ENCODE peak calls at places on chromosome 12, in five cellular contexts. D is fibroblast of villous mesenchyme, A is PC-3, O is nephron progenitor cell, C is breast epithelium. I is an unnamed sample.

GRCh38 chr12:113555226-113555625 is 83.6 kb upstream of the LHX5 start:
- DNase-seq in C (no peak), D (no peak), O (no peak), A (peak; percentile 46), I (no peak)

GRCh38 chr12:108784270-108784669 is 53.0 kb upstream of the CORO1C start:
- DNase-seq in A (no peak), C (no peak), D (no peak), O (no peak), I (no peak)

GRCh38 chr12:53122961-53123468 is 19.7 kb downstream of the SOAT2 start:
- DNase-seq in O (no peak), D (peak; percentile 13), C (no peak), A (no peak), I (peak; percentile 65)

GRCh38 chr12:50112456-50113218 is 601 bp downstream of the COX14 start:
- DNase-seq in C (no peak), D (no peak), A (peak; percentile 32), O (no peak), I (no peak)

GRCh38 chr12:22287776-22288621 is 46.5 kb downstream of the ST8SIA1 start:
- DNase-seq in A (no peak), D (no peak), C (no peak), O (no peak), I (no peak)

GRCh38 chr12:119544780-119545625 is 48.6 kb upstream of the TMEM233 start:
- DNase-seq in O (peak; percentile 77), D (peak; percentile 71), C (no peak), A (peak; percentile 85), I (no peak)

GRCh38 chr12:54173066-54173726 is 15.6 kb downstream of the SMUG1 start:
- DNase-seq in D (peak; percentile 29), O (peak; percentile 74), C (peak; percentile 59), A (peak; percentile 58), I (no peak)

GRCh38 chr12:114444422-114445279 is 38.7 kb upstream of the TBX5 start:
- DNase-seq in O (no peak), C (no peak), D (no peak), A (no peak), I (no peak)

GRCh38 chr12:113463746-113464743 is 7.6 kb downstream of the LHX5 start:
- DNase-seq in C (no peak), D (peak; percentile 8), A (peak; percentile 10), O (no peak), I (no peak)

GRCh38 chr12:68236421-68237059 is 10.9 kb upstream of the IL26 start:
- DNase-seq in D (peak; percentile 34), A (peak; percentile 19), O (no peak), C (no peak), I (no peak)

GRCh38 chr12:45483571-45483970 is 245.9 kb upstream of the ARID2 start:
- DNase-seq in O (no peak), A (peak; percentile 4), C (no peak), D (no peak), I (no peak)

GRCh38 chr12:117685115-117685926 is 283.5 kb downstream of the KSR2 start:
- DNase-seq in O (peak; percentile 74), A (peak; percentile 96), D (peak; percentile 63), C (no peak), I (peak; percentile 79)

GRCh38 chr12:6187948-6188793 is 12.0 kb upstream of the CD9 start:
- DNase-seq in C (no peak), A (no peak), O (no peak), D (no peak), I (no peak)

GRCh38 chr12:118494776-118495175 is 118.4 kb downstream of the SUDS3 start:
- DNase-seq in A (no peak), D (no peak), C (no peak), O (no peak), I (no peak)

GRCh38 chr12:5318874-5319273 is 113.0 kb upstream of the NTF3 start:
- DNase-seq in A (peak; percentile 31), C (no peak), O (no peak), D (peak; percentile 3), I (no peak)

GRCh38 chr12:17371491-17372290 is 718.3 kb downstream of the RERGL start:
- DNase-seq in A (no peak), C (no peak), O (no peak), D (no peak), I (no peak)

GRCh38 chr12:32159925-32160324 is 53.3 kb downstream of the BICD1 start:
- DNase-seq in A (no peak), O (no peak), C (no peak), D (peak; percentile 11), I (no peak)

GRCh38 chr12:3242199-3242863 is 165.2 kb downstream of the TSPAN9 start:
- DNase-seq in O (no peak), A (no peak), C (no peak), D (no peak), I (no peak)

GRCh38 chr12:80580254-80580653 is 127.2 kb upstream of the MYF6 start:
- DNase-seq in A (peak; percentile 73), O (no peak), C (no peak), D (peak; percentile 90), I (no peak)

GRCh38 chr12:93583993-93584392 is 11.5 kb downstream of the SOCS2 start:
- DNase-seq in D (no peak), C (no peak), O (no peak), A (no peak), I (no peak)

GRCh38 chr12:12467222-12467621 is 95.4 kb downstream of the DUSP16 start:
- DNase-seq in D (no peak), O (no peak), A (no peak), C (no peak), I (no peak)

GRCh38 chr12:6377667-6377994 is 2.3 kb upstream of the SCNN1A start:
- DNase-seq in O (no peak), A (no peak), C (no peak), D (peak; percentile 40), I (no peak)

GRCh38 chr12:10562306-10562933 is 51.0 kb downstream of the MAGOHB start:
- DNase-seq in O (no peak), C (no peak), D (peak; percentile 64), A (peak; percentile 87), I (no peak)

GRCh38 chr12:112183141-112183581 is 57.8 kb downstream of the TRAFD1 start:
- DNase-seq in D (no peak), A (no peak), O (no peak), C (no peak), I (no peak)

GRCh38 chr12:109473006-109473405 is 4.1 kb downstream of the KCTD10 start:
- DNase-seq in O (no peak), C (no peak), D (no peak), A (no peak), I (no peak)

GRCh38 chr12:49953146-49953545 is 2.6 kb downstream of the AQP2 start:
- DNase-seq in O (no peak), C (peak; percentile 2), A (no peak), D (no peak), I (no peak)

GRCh38 chr12:4277856-4278581 is 4.5 kb downstream of the CCND2 start:
- DNase-seq in D (no peak), O (no peak), A (no peak), C (no peak), I (no peak)

GRCh38 chr12:7915911-7916403 is 20.0 kb downstream of the SLC2A3 start:
- DNase-seq in O (no peak), D (peak; percentile 21), C (no peak), A (no peak), I (no peak)

GRCh38 chr12:113244015-113244983 is 23.0 kb downstream of the TPCN1 start:
- DNase-seq in C (peak; percentile 94), O (no peak), D (peak; percentile 69), A (peak; percentile 86), I (no peak)

GRCh38 chr12:120262852-120263724 is 2.4 kb downstream of the PXN start:
- DNase-seq in D (peak; percentile 60), O (peak; percentile 44), C (no peak), A (peak; percentile 31), I (no peak)

DNA sequence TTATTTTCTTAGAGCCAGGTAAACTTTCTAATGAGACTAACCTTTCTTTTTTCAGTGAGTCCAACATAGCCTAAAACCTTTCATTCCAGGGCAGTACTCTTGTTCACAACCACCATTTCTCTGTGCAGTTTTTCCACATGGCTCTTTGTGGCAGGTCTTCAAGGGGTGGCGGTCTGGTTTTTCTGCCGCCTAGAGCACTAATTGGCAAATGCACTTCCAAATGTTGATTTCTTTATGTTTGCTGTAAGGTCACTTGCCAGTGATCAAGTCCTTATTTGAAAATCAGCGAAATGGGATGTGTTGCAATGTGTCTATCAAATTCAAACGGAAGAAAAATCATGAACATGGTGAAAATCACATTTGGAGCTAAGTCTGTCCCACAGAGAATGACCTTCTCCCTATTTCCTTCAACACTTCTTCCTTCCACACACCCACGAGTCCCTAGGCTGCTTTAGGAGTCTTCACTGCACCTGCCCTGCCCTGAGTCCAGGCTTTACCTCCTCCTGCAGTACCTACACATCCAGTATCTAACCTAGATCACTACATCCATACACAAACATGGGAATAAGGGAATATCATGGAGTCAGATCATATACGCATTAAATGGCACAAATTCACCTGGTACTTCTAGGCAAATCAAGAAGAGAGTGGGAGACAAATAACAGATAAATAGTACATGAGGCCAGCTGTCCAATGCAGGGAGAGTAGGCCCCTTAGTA is 1.9 kb downstream of the SRGAP1 start:
- DNase-seq in A (peak; percentile 40), D (no peak), O (no peak), C (no peak), I (no peak)
- TF ChIP-seq CTCF in A (peak; percentile 47), D (no peak), O (no peak), C (no peak), I (peak; percentile 19)

DNA sequence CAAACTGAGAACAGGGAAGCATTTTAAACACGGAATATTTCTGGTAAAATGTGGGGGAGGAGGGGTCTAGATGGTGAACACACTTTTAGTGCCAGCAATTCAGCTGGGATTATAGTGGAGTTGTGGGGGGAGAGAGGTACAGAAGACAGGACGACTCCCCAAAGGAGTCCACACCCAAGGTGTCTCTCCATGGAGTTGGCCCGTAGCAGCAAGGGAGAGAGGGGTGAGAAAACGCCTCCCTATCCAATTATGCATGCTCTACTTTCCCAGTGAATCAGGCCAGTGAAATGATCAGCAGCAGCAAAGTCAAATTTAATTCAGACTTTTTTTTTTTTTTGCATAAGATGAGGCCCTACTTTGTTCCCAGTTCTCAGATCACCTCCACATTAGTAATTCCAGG is 38.6 kb downstream of the BTG1 start:
- DNase-seq in D (no peak), A (no peak), C (no peak), O (no peak), I (no peak)
- TF ChIP-seq CTCF in D (no peak), A (no peak), C (no peak), O (no peak), I (no peak)

DNA sequence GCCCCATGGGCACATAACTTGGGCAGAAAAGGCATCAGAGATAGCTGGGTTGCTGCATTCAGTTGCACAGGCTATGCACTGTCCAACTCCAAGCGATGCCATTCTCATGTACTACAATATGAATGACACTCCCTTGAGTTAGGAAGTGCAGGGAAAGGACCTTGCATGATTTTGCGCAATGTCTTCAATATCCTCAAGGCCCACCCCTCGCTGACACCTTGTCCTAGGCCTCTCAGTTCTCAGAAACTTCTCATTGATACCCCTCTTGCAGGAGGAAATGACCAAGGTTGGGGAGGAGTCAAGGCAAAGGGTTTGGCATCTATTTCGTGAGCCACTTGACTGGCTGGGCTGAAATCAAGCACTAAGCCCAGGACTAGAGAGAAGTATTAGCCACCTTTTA is 70.4 kb downstream of the ARL6IP4 start:
- DNase-seq in A (no peak), D (no peak), C (no peak), O (no peak), I (no peak)
- TF ChIP-seq CTCF in A (no peak), D (no peak), C (no peak), O (no peak), I (no peak)

GRCh38 chr12:13941258-13942249 is 39.8 kb downstream of the GRIN2B start:
- DNase-seq in O (peak; percentile 34), D (peak; percentile 22), C (no peak), A (peak; percentile 72), I (no peak)
- TF ChIP-seq CTCF in O (peak; percentile 41), D (peak; percentile 13), C (no peak), A (peak; percentile 55), I (peak; percentile 80)